ENCODE peak calls at places on chromosome 1, in five cellular contexts. M is CD8-positive, alpha-beta T cell; X is A673; T is GM23338; S is fibroblast of lung. A is an unnamed sample.

GRCh38 chr1:164592634-164593033 is 33.6 kb downstream of the PBX1 start:
- DNase-seq in S (no peak), X (no peak), T (no peak), M (no peak), A (no peak)

GRCh38 chr1:51340380-51340779 is 10.0 kb upstream of the TTC39A start:
- DNase-seq in S (no peak), T (no peak), M (no peak), X (peak), A (no peak)

GRCh38 chr1:240092301-240093119 is 827 bp downstream of the FMN2 start:
- DNase-seq in X (no peak), M (no peak), T (peak), S (peak), A (peak)

GRCh38 chr1:204461331-204462228 is 33.0 kb downstream of the PIK3C2B start:
- DNase-seq in T (no peak), M (no peak), S (no peak), X (peak), A (no peak)

GRCh38 chr1:46623733-46624695 is 7.4 kb upstream of the MOB3C start:
- DNase-seq in T (no peak), S (no peak), X (no peak), M (no peak), A (no peak)

GRCh38 chr1:117658676-117659075 is 52.8 kb downstream of the TENT5C start:
- DNase-seq in T (no peak), S (no peak), X (no peak), M (peak), A (no peak)

GRCh38 chr1:234598974-234599616 is 10.9 kb downstream of the IRF2BP2 start:
- DNase-seq in M (no peak), S (no peak), X (no peak), T (no peak), A (no peak)

GRCh38 chr1:55640708-55641473 is 425.7 kb upstream of the USP24 start:
- DNase-seq in M (peak), X (no peak), T (no peak), S (no peak), A (no peak)

GRCh38 chr1:114720492-114720891 is 3.9 kb upstream of the NRAS start:
- DNase-seq in T (no peak), X (no peak), S (no peak), M (no peak), A (no peak)

GRCh38 chr1:1625404-1625775 is 6.6 kb upstream of the MMP23B start:
- DNase-seq in T (no peak), X (no peak), M (no peak), S (no peak), A (no peak)

GRCh38 chr1:10696977-10697376 is 99.5 kb downstream of the CASZ1 start:
- DNase-seq in T (no peak), M (no peak), X (no peak), S (peak), A (no peak)

GRCh38 chr1:107935396-107936064 is 29.4 kb downstream of the VAV3 start:
- DNase-seq in X (no peak), T (no peak), S (no peak), M (no peak), A (peak)

GRCh38 chr1:61081135-61081636 is 1.2 kb upstream of the NFIA start:
- DNase-seq in S (no peak), X (no peak), T (peak), M (no peak), A (no peak)

GRCh38 chr1:194865367-194865766 is 1679.0 kb upstream of the B3GALT2 start:
- DNase-seq in X (no peak), M (no peak), S (no peak), T (no peak), A (no peak)

GRCh38 chr1:94675373-94675772 is 133.8 kb upstream of the F3 start:
- DNase-seq in T (no peak), M (no peak), S (peak), X (no peak), A (no peak)

GRCh38 chr1:94676686-94677085 is 135.1 kb upstream of the F3 start:
- DNase-seq in X (no peak), M (no peak), S (no peak), T (no peak), A (no peak)

GRCh38 chr1:94677714-94678113 is 136.2 kb upstream of the F3 start:
- DNase-seq in X (no peak), M (no peak), S (no peak), T (no peak), A (no peak)

GRCh38 chr1:94678187-94678863 is 136.8 kb upstream of the F3 start:
- DNase-seq in M (no peak), T (no peak), X (no peak), S (no peak), A (no peak)

GRCh38 chr1:94677087-94677486 is 135.5 kb upstream of the F3 start:
- DNase-seq in X (no peak), S (no peak), M (no peak), T (no peak), A (no peak)
- H3K27ac ChIP-seq in X (no peak), S (no peak), M (no peak), T (no peak), A (no peak)

GRCh38 chr1:83883979-83884378 is 115.0 kb downstream of the TTLL7 start:
- DNase-seq in M (no peak), S (no peak), T (no peak), X (no peak), A (no peak)

GRCh38 chr1:83887483-83887882 is 111.4 kb downstream of the TTLL7 start:
- DNase-seq in M (no peak), T (no peak), X (no peak), S (no peak), A (no peak)

GRCh38 chr1:83882906-83883305 is 116.0 kb downstream of the TTLL7 start:
- DNase-seq in T (peak), X (peak), M (no peak), S (peak), A (peak)
- TF ChIP-seq CTCF in T (peak), X (peak), M (no peak), S (peak), A (no peak)

DNA sequence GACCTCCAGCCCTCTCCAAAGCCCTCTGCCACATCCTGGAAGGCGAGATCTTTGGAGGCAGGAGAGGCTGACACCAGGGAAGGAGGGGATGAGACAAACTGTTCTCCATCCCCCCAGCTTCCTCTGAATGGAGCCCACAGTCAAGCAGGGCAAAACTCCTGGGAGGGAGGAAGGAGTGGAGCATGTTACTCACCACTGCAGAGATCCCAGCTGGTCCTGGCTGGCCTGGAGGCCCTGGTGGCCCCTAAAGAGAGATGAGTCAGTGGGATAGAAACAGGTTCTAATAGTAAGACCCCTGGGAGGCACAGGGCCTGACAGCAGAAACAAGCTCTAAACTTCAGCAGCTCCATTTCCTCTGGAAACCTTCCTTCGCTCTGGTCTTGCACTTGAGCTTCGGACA is 14.0 kb upstream of the PEF1 start:
- DNase-seq in S (peak), X (no peak), T (no peak), M (no peak), A (no peak)
- H3K27ac ChIP-seq in S (no peak), X (no peak), T (no peak), M (no peak), A (peak)

GRCh38 chr1:44500181-44501021 is 95.3 kb downstream of the RNF220 start:
- DNase-seq in M (no peak), S (peak), T (peak), X (no peak), A (no peak)
- TF ChIP-seq CTCF in M (no peak), S (peak), T (peak), X (peak), A (no peak)